ENCODE peak calls at places on chromosomes 4 and X, in ten cellular contexts. W, Y, B, E, P, M, A, D, R and S are unnamed samples.

GRCh38 chr4:33709247-33709646 is 2535.1 kb downstream of the ARAP2 start:
- DNase-seq in W (no peak), Y (no peak), B (no peak), E (no peak), P (no peak), M (no peak), A (no peak), D (no peak), R (no peak), S (no peak)

GRCh38 chr4:32148120-32148666 is 1428.0 kb downstream of the PCDH7 start:
- DNase-seq in W (no peak), Y (no peak), B (no peak), E (no peak), P (no peak), M (no peak), A (no peak), D (no peak), R (no peak), S (no peak)

GRCh38 chrX:54640721-54641120 is 110.7 kb downstream of the GNL3L start:
- DNase-seq in W (no peak), Y (no peak), B (peak; percentile 6), E (peak; percentile 40), P (no peak), M (no peak), A (no peak), D (no peak), R (no peak), S (no peak)

GRCh38 chr4:126004936-126005335 is 690.2 kb downstream of the FAT4 start:
- DNase-seq in W (no peak), Y (no peak), B (no peak), E (no peak), P (no peak), M (no peak), A (no peak), D (no peak), R (no peak), S (no peak)

GRCh38 chr4:180636696-180637095 is 1606.5 kb upstream of the TENM3 start:
- DNase-seq in W (no peak), Y (no peak), B (no peak), E (no peak), P (no peak), M (no peak), A (no peak), D (no peak), R (no peak), S (no peak)

GRCh38 chr4:40998680-40999358 is 215.5 kb downstream of the APBB2 start:
- DNase-seq in W (no peak), Y (peak; percentile 44), B (no peak), E (no peak), P (no peak), M (no peak), A (no peak), D (no peak), R (no peak), S (no peak)

GRCh38 chr4:110062166-110062565 is 136.2 kb downstream of the ELOVL6 start:
- DNase-seq in W (no peak), Y (no peak), B (no peak), E (no peak), P (no peak), M (no peak), A (no peak), D (no peak), R (no peak), S (no peak)

GRCh38 chr4:96955691-96956090 is 1115.8 kb downstream of the PDHA2 start:
- DNase-seq in W (no peak), Y (no peak), B (no peak), E (no peak), P (no peak), M (no peak), A (no peak), D (no peak), R (no peak), S (no peak)

GRCh38 chr4:181821039-181822004 is 421.9 kb upstream of the TENM3 start:
- DNase-seq in W (no peak), Y (no peak), B (no peak), E (no peak), P (no peak), M (no peak), A (no peak), D (no peak), R (no peak), S (no peak)

GRCh38 chrX:71604796-71605568 is 13.3 kb downstream of the CXCR3 start:
- DNase-seq in W (no peak), Y (no peak), B (no peak), E (no peak), P (no peak), M (no peak), A (no peak), D (no peak), R (no peak), S (no peak)

GRCh38 chr4:22593933-22594332 is 78.1 kb upstream of the ADGRA3 start:
- DNase-seq in W (no peak), Y (no peak), B (no peak), E (no peak), P (no peak), M (no peak), A (no peak), D (no peak), R (no peak), S (no peak)

GRCh38 chr4:686371-687040 is 2.4 kb downstream of the SLC49A3 start:
- DNase-seq in W (no peak), Y (no peak), B (no peak), E (no peak), P (no peak), M (no peak), A (no peak), D (peak; percentile 69), R (no peak), S (no peak)
- H3K27ac ChIP-seq in W (no peak overlapping the region), Y (peak overlapping the region; percentile 78), B (peak overlapping the region; percentile 78), E (no peak overlapping the region), P (peak overlapping the region; percentile 82), M (peak overlapping the region; percentile 77), A (peak overlapping the region; percentile 92), D (peak overlapping the region; percentile 68), R (no peak overlapping the region), S (peak overlapping the region; percentile 50)

GRCh38 chrX:1453390-1453783 is 678 bp upstream of the ASMTL start:
- DNase-seq in W (no peak), Y (no peak), B (no peak), E (no peak), P (peak; percentile 92), M (no peak), A (no peak), D (no peak), R (no peak), S (no peak)
- TF ChIP-seq POLR2AphosphoS5 in W (no peak), Y (peak; percentile 28), B (no peak), E (peak; percentile 53), P (no peak), M (peak; percentile 59), A (peak; percentile 16), D (peak; percentile 67), R (no peak), S (no peak)

GRCh38 chr4:38129452-38129830 is 169.2 kb downstream of the PTTG2 start:
- DNase-seq in W (no peak), Y (no peak), B (no peak), E (no peak), P (no peak), M (no peak), A (no peak), D (no peak), R (no peak), S (no peak)

GRCh38 chr4:38132140-38132673 is 172.0 kb downstream of the PTTG2 start:
- DNase-seq in W (peak; percentile 100), Y (peak; percentile 59), B (no peak), E (no peak), P (no peak), M (peak; percentile 49), A (peak; percentile 52), D (peak; percentile 89), R (no peak), S (no peak)

GRCh38 chr4:38132843-38133662 is 172.9 kb downstream of the PTTG2 start:
- DNase-seq in W (peak; percentile 17), Y (peak; percentile 54), B (no peak), E (peak; percentile 100), P (no peak), M (no peak), A (no peak), D (no peak), R (no peak), S (no peak)

GRCh38 chr4:38130884-38131283 is 170.7 kb downstream of the PTTG2 start:
- DNase-seq in W (no peak), Y (no peak), B (no peak), E (no peak), P (no peak), M (no peak), A (no peak), D (no peak), R (no peak), S (no peak)

GRCh38 chr4:38131371-38132139 is 171.4 kb downstream of the PTTG2 start:
- DNase-seq in W (peak; percentile 84), Y (peak; percentile 23), B (peak; percentile 32), E (no peak), P (no peak), M (no peak), A (no peak), D (no peak), R (peak; percentile 43), S (no peak)
- TF ChIP-seq EP300 in W (peak; percentile 96), Y (no peak), B (no peak), E (no peak), P (no peak), M (no peak), A (no peak), D (no peak), R (no peak), S (no peak)

GRCh38 chrX:109830157-109830703 is 97.2 kb upstream of the ACSL4 start:
- DNase-seq in W (no peak), Y (no peak), B (no peak), E (peak; percentile 52), P (no peak), M (no peak), A (no peak), D (no peak), R (no peak), S (no peak)

GRCh38 chrX:109827772-109828171 is 94.7 kb upstream of the ACSL4 start:
- DNase-seq in W (no peak), Y (no peak), B (no peak), E (no peak), P (no peak), M (no peak), A (no peak), D (no peak), R (no peak), S (no peak)

GRCh38 chrX:109831326-109831985 is 98.4 kb upstream of the ACSL4 start:
- DNase-seq in W (no peak), Y (no peak), B (no peak), E (no peak), P (no peak), M (no peak), A (no peak), D (no peak), R (no peak), S (no peak)

GRCh38 chrX:109826954-109827708 is 94.1 kb upstream of the ACSL4 start:
- DNase-seq in W (no peak), Y (no peak), B (no peak), E (peak; percentile 72), P (no peak), M (no peak), A (no peak), D (no peak), R (no peak), S (no peak)

DNA sequence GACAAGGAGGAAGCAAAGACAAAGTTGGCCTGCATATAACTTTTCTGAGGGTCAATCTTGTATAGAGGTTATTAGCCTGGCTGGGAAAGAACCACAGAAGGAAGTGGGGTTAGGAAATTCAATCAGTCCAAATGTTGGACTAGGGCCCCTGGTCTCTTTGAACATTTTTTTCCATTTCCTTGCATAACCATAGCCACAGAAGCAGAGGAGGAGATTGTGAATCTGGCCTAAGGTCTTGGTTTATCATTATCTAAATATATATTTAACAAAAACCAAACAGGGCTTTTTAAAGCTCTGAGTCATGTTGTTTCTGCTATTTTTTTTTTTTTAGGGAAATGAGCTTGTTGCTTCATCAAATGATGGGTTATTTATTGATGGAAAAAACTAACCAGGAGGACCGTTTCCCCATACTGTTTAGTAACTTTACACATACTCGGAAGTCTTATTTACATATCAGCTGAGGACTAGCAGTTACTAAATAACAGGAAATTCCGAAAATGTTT is 97.7 kb upstream of the ACSL4 start:
- DNase-seq in W (no peak), Y (no peak), B (no peak), E (peak; percentile 93), P (no peak), M (no peak), A (no peak), D (no peak), R (no peak), S (no peak)
- H3K27ac ChIP-seq in W (no peak overlapping the region), Y (no peak overlapping the region), B (no peak overlapping the region), E (peak overlapping the region; percentile 96), P (no peak overlapping the region), M (no peak overlapping the region), A (no peak overlapping the region), D (no peak overlapping the region), R (no peak overlapping the region), S (no peak overlapping the region)